ENCODE peak calls at places on chromosomes 2 and 18, in eight cellular contexts. V, A, W, S, K, D, O and Y are unnamed samples. For H3K4me1, the result is how much of the 10 kb centered on the place peaks cover.

GRCh38 chr2:235054497-235054896 is 102.7 kb downstream of the SH3BP4 start:
- DNase-seq in V (no peak), A (no peak), W (peak), S (no peak), K (no peak), D (no peak), O (no peak), Y (no peak)

GRCh38 chr18:80171190-80171872 is 62.3 kb downstream of the ADNP2 start:
- DNase-seq in V (peak), A (no peak), W (peak), S (no peak), K (no peak), D (peak), O (no peak), Y (no peak)

GRCh38 chr18:59546164-59546563 is 151.1 kb downstream of the CCBE1 start:
- DNase-seq in V (no peak), A (no peak), W (no peak), S (no peak), K (no peak), D (no peak), O (no peak), Y (no peak)

GRCh38 chr18:49847524-49847923 is 34.2 kb upstream of the ACAA2 start:
- DNase-seq in V (no peak), A (no peak), W (no peak), S (no peak), K (no peak), D (no peak), O (no peak), Y (peak)

GRCh38 chr2:163877316-163877715 is 141.5 kb upstream of the FIGN start:
- DNase-seq in V (no peak), A (no peak), W (no peak), S (no peak), K (no peak), D (no peak), O (no peak), Y (no peak)

GRCh38 chr2:225310745-225311144 is 88.8 kb upstream of the NYAP2 start:
- DNase-seq in V (no peak), A (no peak), W (no peak), S (no peak), K (no peak), D (no peak), O (no peak), Y (no peak)

GRCh38 chr2:140657657-140658056 is 1473.2 kb downstream of the LRP1B start:
- DNase-seq in V (no peak), A (no peak), W (no peak), S (no peak), K (no peak), D (no peak), O (no peak), Y (no peak)

GRCh38 chr2:64383881-64384280 is 70.1 kb upstream of the LGALSL start:
- DNase-seq in V (no peak), A (no peak), W (no peak), S (no peak), K (no peak), D (no peak), O (no peak), Y (no peak)

GRCh38 chr2:165839610-165840009 is 45.6 kb upstream of the GALNT3 start:
- DNase-seq in V (no peak), A (no peak), W (no peak), S (no peak), K (no peak), D (no peak), O (no peak), Y (no peak)

GRCh38 chr2:104850322-104851184 is 3.4 kb upstream of the POU3F3 start:
- DNase-seq in V (no peak), A (no peak), W (no peak), S (no peak), K (no peak), D (no peak), O (no peak), Y (no peak)

GRCh38 chr2:101967826-101968498 is 23.8 kb upstream of the IL1R2 start:
- DNase-seq in V (no peak), A (peak), W (peak), S (no peak), K (no peak), D (peak), O (no peak), Y (peak)

GRCh38 chr2:120243211-120243610 is 9.4 kb upstream of the RALB start:
- DNase-seq in V (no peak), A (no peak), W (no peak), S (no peak), K (no peak), D (no peak), O (no peak), Y (no peak)

GRCh38 chr2:145919507-145919906 is 1399.6 kb upstream of the ZEB2 start:
- DNase-seq in V (no peak), A (no peak), W (no peak), S (no peak), K (no peak), D (no peak), O (no peak), Y (no peak)
- TF ChIP-seq CTCF in V (no peak), A (peak), W (no peak), S (no peak), K (no peak), D (no peak), O (no peak), Y (no peak)

GRCh38 chr2:58055027-58055786 is 8.6 kb downstream of the VRK2 start:
- DNase-seq in V (no peak), A (no peak), W (no peak), S (no peak), K (no peak), D (peak), O (no peak), Y (no peak)

GRCh38 chr2:58054264-58054663 is 7.7 kb downstream of the VRK2 start:
- DNase-seq in V (no peak), A (no peak), W (no peak), S (no peak), K (no peak), D (no peak), O (no peak), Y (no peak)

GRCh38 chr2:58057890-58058590 is 11.4 kb downstream of the VRK2 start:
- DNase-seq in V (no peak), A (no peak), W (no peak), S (no peak), K (no peak), D (no peak), O (no peak), Y (no peak)

GRCh38 chr2:58052978-58053377 is 6.4 kb downstream of the VRK2 start:
- DNase-seq in V (no peak), A (no peak), W (no peak), S (no peak), K (no peak), D (no peak), O (no peak), Y (no peak)

DNA sequence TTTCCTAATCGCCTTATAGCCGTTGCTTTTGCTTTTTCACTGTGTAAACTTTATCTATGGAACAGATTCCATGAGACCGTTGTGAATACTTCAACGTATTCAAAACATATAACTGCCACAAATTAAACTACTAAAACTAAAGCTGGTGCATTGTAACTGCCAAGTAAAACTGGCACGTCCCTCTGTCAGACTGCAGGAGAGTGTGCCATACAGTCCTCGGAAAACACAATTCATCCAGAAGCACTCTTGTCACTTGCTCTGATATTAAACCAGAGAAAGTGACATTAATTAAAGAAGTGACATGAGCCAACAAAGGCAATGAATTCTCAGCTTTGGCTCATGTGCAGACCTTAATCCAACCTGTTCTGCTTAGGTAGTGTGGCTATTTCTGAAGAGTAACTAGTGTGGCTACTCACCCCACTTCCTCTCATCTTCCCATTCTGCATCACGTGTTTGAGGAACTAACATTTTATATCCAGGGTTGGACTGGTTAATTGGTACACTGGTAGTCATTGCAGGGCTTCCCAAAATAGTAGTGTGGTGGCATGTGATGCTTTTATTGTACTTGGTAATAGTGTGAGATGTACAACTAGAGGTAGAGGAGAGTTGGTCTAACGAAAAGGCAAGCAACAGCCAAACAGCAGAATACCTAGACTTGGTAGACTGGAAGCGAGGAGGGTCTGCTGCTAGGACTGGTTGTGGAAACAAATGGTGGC is 9.8 kb downstream of the VRK2 start:
- DNase-seq in V (no peak), A (no peak), W (no peak), S (no peak), K (no peak), D (no peak), O (no peak), Y (no peak)
- H3K4me1 ChIP-seq in V (under half), A (under half), W (under half), S (under half), K (under half), D (under half), O (under half), Y (under half)

DNA sequence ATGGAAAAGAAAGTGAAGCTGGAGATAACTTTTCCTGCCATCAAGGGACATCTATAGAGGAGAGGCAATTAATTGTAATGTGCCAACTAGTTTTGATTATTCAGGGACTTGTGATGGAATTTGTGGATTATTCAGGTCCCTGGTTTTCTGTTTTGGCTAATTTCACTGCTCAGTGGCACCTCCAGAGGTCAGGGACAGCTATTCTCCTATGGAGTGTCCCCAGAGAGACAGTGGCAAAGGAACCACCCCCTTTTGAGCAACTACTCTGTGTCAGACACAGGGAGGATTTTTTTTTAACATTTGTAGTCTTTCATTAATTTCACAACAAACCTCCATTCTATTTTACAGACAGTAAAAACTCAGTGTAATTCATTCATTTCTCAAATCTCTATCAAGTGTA is 206.0 kb upstream of the SPRED2 start:
- DNase-seq in V (no peak), A (no peak), W (no peak), S (no peak), K (no peak), D (no peak), O (no peak), Y (no peak)
- TF ChIP-seq CTCF in V (no peak), A (no peak), W (no peak), S (no peak), K (no peak), D (no peak), O (peak), Y (no peak)

GRCh38 chr2:217920879-217921603 is 81.8 kb downstream of the TNS1 start:
- DNase-seq in V (peak), A (peak), W (no peak), S (no peak), K (no peak), D (no peak), O (no peak), Y (no peak)

GRCh38 chr2:217916504-217917254 is 86.1 kb downstream of the TNS1 start:
- DNase-seq in V (no peak), A (no peak), W (no peak), S (no peak), K (no peak), D (no peak), O (no peak), Y (peak)

GRCh38 chr2:217919781-217920351 is 82.9 kb downstream of the TNS1 start:
- DNase-seq in V (peak), A (peak), W (no peak), S (no peak), K (no peak), D (no peak), O (no peak), Y (no peak)

GRCh38 chr2:217918220-217919024 is 84.4 kb downstream of the TNS1 start:
- DNase-seq in V (no peak), A (peak), W (no peak), S (no peak), K (no peak), D (no peak), O (no peak), Y (no peak)

DNA sequence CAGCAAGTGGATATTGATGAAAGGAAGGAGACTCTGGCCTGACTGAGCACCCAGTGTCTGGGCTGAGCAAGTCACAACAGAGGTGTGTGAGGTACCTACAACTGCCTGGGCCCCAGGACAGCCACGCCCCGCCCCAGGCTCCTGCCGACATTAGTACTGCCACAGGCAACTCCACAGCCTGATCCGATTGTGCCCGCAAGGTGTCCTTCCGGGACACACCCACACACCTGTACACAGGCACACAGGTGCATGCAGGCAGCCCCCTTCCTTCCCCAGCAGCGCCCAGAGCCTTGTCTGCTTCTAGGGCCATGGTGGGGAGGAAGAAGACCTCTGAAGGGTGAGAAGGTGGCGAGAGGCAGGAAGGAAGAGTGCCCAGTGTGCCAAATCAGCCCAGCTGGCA is 83.6 kb downstream of the TNS1 start:
- DNase-seq in V (no peak), A (no peak), W (no peak), S (no peak), K (no peak), D (no peak), O (no peak), Y (no peak)
- H3K4me1 ChIP-seq in V (half or more), A (under half), W (half or more), S (half or more), K (half or more), D (under half), O (under half), Y (half or more)

GRCh38 chr18:35979112-35979511 is 6.6 kb downstream of the RMP24 start:
- DNase-seq in V (no peak), A (no peak), W (no peak), S (no peak), K (no peak), D (no peak), O (no peak), Y (no peak)

GRCh38 chr18:35983147-35983546 is 10.7 kb downstream of the RMP24 start:
- DNase-seq in V (no peak), A (no peak), W (no peak), S (no peak), K (no peak), D (no peak), O (no peak), Y (no peak)

GRCh38 chr18:35982404-35983114 is 10.1 kb downstream of the RMP24 start:
- DNase-seq in V (no peak), A (no peak), W (no peak), S (no peak), K (no peak), D (no peak), O (no peak), Y (no peak)

GRCh38 chr18:35983818-35984217 is 11.3 kb downstream of the RMP24 start:
- DNase-seq in V (no peak), A (no peak), W (no peak), S (no peak), K (no peak), D (no peak), O (no peak), Y (no peak)
- TF ChIP-seq CTCF in V (no peak), A (no peak), W (no peak), S (no peak), K (no peak), D (no peak), O (no peak), Y (no peak)

DNA sequence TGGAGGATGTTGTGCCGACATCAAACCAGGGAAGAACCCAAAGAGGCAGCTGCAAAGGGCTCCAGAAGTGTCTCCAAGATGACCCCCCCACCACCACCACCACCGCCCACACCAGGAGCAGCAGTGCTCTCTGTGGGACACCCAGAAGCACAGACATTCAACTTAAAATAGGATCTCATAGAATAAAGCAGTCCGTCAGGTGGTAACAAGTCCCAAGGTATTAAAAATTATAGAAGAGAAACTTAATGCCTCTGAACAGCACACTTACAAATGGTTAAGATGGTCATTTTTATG is 155.5 kb upstream of the ID2 start:
- DNase-seq in V (no peak), A (no peak), W (no peak), S (no peak), K (no peak), D (no peak), O (no peak), Y (no peak)
- H3K4me1 ChIP-seq in V (under half), A (under half), W (under half), S (under half), K (under half), D (under half), O (under half), Y (under half)

GRCh38 chr18:47399475-47399874 is 148.0 kb upstream of the SKOR2 start:
- DNase-seq in V (no peak), A (no peak), W (no peak), S (no peak), K (no peak), D (no peak), O (no peak), Y (no peak)

DNA sequence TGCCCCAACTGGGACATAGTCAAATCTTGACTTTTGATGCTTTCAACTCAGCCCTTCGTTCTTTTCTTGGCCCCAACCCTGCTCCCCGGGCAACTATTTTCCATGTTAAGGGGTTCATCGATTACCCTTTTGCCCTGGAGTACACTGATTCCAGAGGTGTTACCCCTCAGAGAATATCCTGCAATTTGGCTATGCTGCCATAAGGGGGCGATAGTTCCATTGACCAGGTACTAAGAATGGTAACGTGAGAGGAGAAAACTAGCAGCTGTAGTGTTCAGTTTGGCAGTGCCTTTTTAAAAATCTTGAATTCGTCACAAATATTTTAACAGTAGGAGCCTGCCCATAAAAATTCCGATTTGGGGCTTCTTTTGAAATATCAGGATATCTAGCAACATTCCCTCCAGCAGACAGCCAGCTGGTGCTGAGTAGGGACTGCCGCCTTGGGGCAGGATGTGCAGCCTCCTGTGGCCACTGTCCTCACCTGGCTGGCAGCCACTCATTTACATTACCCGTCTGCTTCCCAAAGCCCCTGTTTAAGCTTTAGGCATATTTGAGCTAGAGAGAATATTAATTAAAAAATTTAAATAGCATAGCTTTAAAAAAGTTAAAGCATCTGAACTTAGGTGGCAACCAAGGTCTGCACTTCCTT is 146.3 kb upstream of the SKOR2 start:
- DNase-seq in V (no peak), A (no peak), W (no peak), S (no peak), K (no peak), D (peak), O (peak), Y (no peak)
- TF ChIP-seq CTCF in V (no peak), A (no peak), W (peak), S (no peak), K (no peak), D (no peak), O (peak), Y (no peak)

GRCh38 chr18:48545690-48546365 is 7.0 kb downstream of the CTIF start:
- DNase-seq in V (peak), A (peak), W (peak), S (no peak), K (peak), D (peak), O (no peak), Y (peak)

GRCh38 chr18:48543228-48543627 is 4.4 kb downstream of the CTIF start:
- DNase-seq in V (peak), A (no peak), W (no peak), S (no peak), K (no peak), D (no peak), O (no peak), Y (no peak)

GRCh38 chr18:48546411-48546810 is 7.6 kb downstream of the CTIF start:
- DNase-seq in V (peak), A (peak), W (no peak), S (no peak), K (no peak), D (no peak), O (no peak), Y (no peak)

GRCh38 chr18:48544116-48544515 is 5.3 kb downstream of the CTIF start:
- DNase-seq in V (peak), A (no peak), W (no peak), S (no peak), K (no peak), D (no peak), O (no peak), Y (no peak)

DNA sequence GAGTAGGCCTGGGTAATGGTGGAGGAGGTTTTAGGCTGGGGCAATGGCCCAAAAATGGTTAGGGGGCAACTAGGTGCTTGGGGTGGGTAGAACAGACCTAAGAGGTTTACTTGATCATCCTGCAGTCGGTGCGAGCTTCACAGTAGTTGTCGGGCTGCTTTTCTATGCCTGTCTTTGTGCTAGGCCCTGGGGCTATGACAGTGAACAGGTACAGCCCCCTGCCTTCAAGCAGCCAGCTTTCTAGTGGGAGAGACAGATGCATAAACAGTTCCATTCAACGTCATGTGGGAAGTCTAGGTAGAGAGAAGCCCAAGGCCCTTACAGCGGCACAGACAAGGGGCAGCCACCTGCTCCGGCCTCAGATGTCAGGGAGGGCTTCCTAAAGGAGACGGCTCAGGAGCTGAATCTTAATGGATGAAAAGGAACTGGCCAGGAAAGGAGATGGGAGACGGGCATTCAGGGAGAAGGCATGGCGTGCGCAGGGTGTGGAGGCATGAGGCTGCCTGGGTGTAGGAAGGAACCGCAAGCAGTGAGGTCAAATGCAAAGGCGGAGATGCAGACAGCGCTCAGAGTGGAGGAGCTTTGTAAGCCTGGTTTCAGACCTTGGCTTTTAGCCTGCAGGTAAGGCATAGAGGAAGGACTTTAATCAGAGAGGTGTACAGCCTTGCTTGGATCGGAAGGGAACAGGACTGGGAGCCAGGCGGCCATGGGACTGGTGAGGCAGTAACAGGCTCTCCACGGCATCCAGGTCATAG is 6.0 kb downstream of the CTIF start:
- DNase-seq in V (peak), A (no peak), W (no peak), S (no peak), K (no peak), D (no peak), O (no peak), Y (no peak)
- H3K4me1 ChIP-seq in V (under half), A (under half), W (under half), S (half or more), K (under half), D (under half), O (under half), Y (under half)